ENCODE peak calls at places on chromosomes 1 and 21, in four cellular contexts. K, X, A and R are unnamed samples.

GRCh38 chr1:6962390-6962955 is 177.2 kb downstream of the CAMTA1 start:
- DNase-seq in K (no peak), X (no peak), A (no peak), R (no peak)

GRCh38 chr1:11999236-11999635 is 19.0 kb downstream of the MFN2 start:
- DNase-seq in K (no peak), X (no peak), A (no peak), R (no peak)

GRCh38 chr1:9849691-9850441 is 26.1 kb upstream of the CLSTN1 start:
- DNase-seq in K (no peak), X (no peak), A (no peak), R (no peak)

GRCh38 chr1:167249702-167250101 is 29.0 kb downstream of the POU2F1 start:
- DNase-seq in K (no peak), X (no peak), A (no peak), R (no peak)

GRCh38 chr1:153081736-153082135 is 10.3 kb upstream of the SPRR2B start:
- DNase-seq in K (no peak), X (no peak), A (no peak), R (peak)

GRCh38 chr21:45012661-45013270 is 61.6 kb upstream of the ADARB1 start:
- DNase-seq in K (no peak), X (no peak), A (no peak), R (no peak)

GRCh38 chr1:28313710-28314510 is 14.9 kb upstream of the MED18 start:
- DNase-seq in K (no peak), X (peak), A (no peak), R (peak)

GRCh38 chr1:7581754-7582264 is 189.3 kb upstream of the VAMP3 start:
- DNase-seq in K (peak), X (no peak), A (no peak), R (no peak)

GRCh38 chr1:20151906-20152598 is 12.9 kb downstream of the PLA2G2F start:
- DNase-seq in K (peak), X (peak), A (peak), R (peak)

GRCh38 chr1:211356723-211357418 is 30.2 kb downstream of the TRAF5 start:
- DNase-seq in K (no peak), X (peak), A (no peak), R (no peak)

GRCh38 chr1:1419812-1420653 is 1.0 kb downstream of the ANKRD65 start:
- DNase-seq in K (peak), X (peak), A (no peak), R (no peak)

GRCh38 chr1:209703834-209704504 is 677 bp upstream of the HSD11B1 start:
- DNase-seq in K (no peak), X (no peak), A (no peak), R (no peak)

GRCh38 chr1:112508242-112509004 is at the start of gene WNT2B:
- DNase-seq in K (no peak), X (no peak), A (no peak), R (no peak)

GRCh38 chr1:65757531-65757930 is 35.2 kb upstream of the PDE4B start:
- DNase-seq in K (no peak), X (no peak), A (no peak), R (no peak)

GRCh38 chr1:212285685-212286436 is 651 bp downstream of the PPP2R5A start:
- DNase-seq in K (peak), X (peak), A (peak), R (peak)

GRCh38 chr1:115666206-115666605 is 24.4 kb downstream of the VANGL1 start:
- DNase-seq in K (no peak), X (no peak), A (no peak), R (no peak)

GRCh38 chr1:163273766-163274441 is 47.9 kb upstream of the NUF2 start:
- DNase-seq in K (no peak), X (no peak), A (no peak), R (no peak)

GRCh38 chr1:20197329-20197791 is 11.0 kb upstream of the PLA2G2C start:
- DNase-seq in K (no peak), X (no peak), A (no peak), R (no peak)

GRCh38 chr1:116506132-116507004 is 64.5 kb downstream of the CD58 start:
- DNase-seq in K (no peak), X (no peak), A (no peak), R (peak)

GRCh38 chr1:2249559-2249906 is 21.4 kb downstream of the SKI start:
- DNase-seq in K (no peak), X (no peak), A (no peak), R (no peak)

GRCh38 chr1:121566346-121566745 is 381.6 kb downstream of the SRGAP2C start:
- DNase-seq in K (no peak), X (no peak), A (no peak), R (no peak)